ENCODE peak calls at places on chromosome 17, in six cellular contexts. P, B, A, Q, R and V are unnamed samples.

GRCh38 chr17:17214646-17215436 is 8.7 kb upstream of the PLD6 start:
- DNase-seq in P (no peak), B (no peak), A (no peak), Q (no peak), R (no peak), V (no peak)

GRCh38 chr17:79563237-79564013 is 47.4 kb downstream of the RBFOX3 start:
- DNase-seq in P (no peak), B (peak; percentile 17), A (no peak), Q (peak; percentile 32), R (peak; percentile 37), V (no peak)

GRCh38 chr17:29929006-29929543 is 953 bp downstream of the SSH2 start:
- DNase-seq in P (no peak), B (peak; percentile 30), A (no peak), Q (no peak), R (peak; percentile 35), V (no peak)

GRCh38 chr17:2598166-2598565 is 4.7 kb downstream of the PAFAH1B1 start:
- DNase-seq in P (no peak), B (peak; percentile 19), A (peak; percentile 29), Q (no peak), R (no peak), V (no peak)

GRCh38 chr17:8393470-8394231 is 4.0 kb downstream of the RNF222 start:
- DNase-seq in P (no peak), B (no peak), A (no peak), Q (no peak), R (no peak), V (no peak)

GRCh38 chr17:78010759-78011158 is 52.3 kb downstream of the TNRC6C start:
- DNase-seq in P (no peak), B (no peak), A (no peak), Q (no peak), R (no peak), V (no peak)

GRCh38 chr17:49381793-49382192 is 19.7 kb upstream of the ZNF652 start:
- DNase-seq in P (no peak), B (no peak), A (no peak), Q (peak; percentile 5), R (no peak), V (no peak)

GRCh38 chr17:50918071-50918932 is 52.1 kb upstream of the TOB1 start:
- DNase-seq in P (no peak), B (no peak), A (no peak), Q (no peak), R (no peak), V (no peak)

GRCh38 chr17:38898812-38899348 is 26.5 kb upstream of the LASP1NB start:
- DNase-seq in P (peak; percentile 57), B (no peak), A (no peak), Q (no peak), R (no peak), V (no peak)

GRCh38 chr17:28230011-28230410 is 89.0 kb upstream of the TMEM97 start:
- DNase-seq in P (no peak), B (no peak), A (no peak), Q (peak; percentile 39), R (no peak), V (no peak)

GRCh38 chr17:17125136-17126084 is 80.7 kb downstream of the PLD6 start:
- DNase-seq in P (no peak), B (no peak), A (no peak), Q (no peak), R (no peak), V (no peak)

GRCh38 chr17:76272541-76273434 is 7.6 kb downstream of the UBALD2 start:
- DNase-seq in P (no peak), B (no peak), A (no peak), Q (no peak), R (no peak), V (no peak)

GRCh38 chr17:68378202-68379149 is 78.8 kb downstream of the WIPI1 start:
- DNase-seq in P (no peak), B (peak; percentile 42), A (peak; percentile 96), Q (peak; percentile 96), R (peak; percentile 94), V (peak; percentile 72)

GRCh38 chr17:40264458-40265185 is 23.1 kb upstream of the CDC6 start:
- DNase-seq in P (no peak), B (no peak), A (no peak), Q (no peak), R (no peak), V (no peak)

GRCh38 chr17:1590031-1590746 is 27.6 kb upstream of the PITPNA start:
- DNase-seq in P (no peak), B (peak; percentile 95), A (peak; percentile 66), Q (peak; percentile 90), R (peak; percentile 86), V (peak; percentile 86)

GRCh38 chr17:77616243-77616731 is 342.2 kb upstream of the TNRC6C start:
- DNase-seq in P (no peak), B (peak; percentile 40), A (no peak), Q (peak; percentile 23), R (no peak), V (no peak)

GRCh38 chr17:72590382-72590781 is 469.6 kb downstream of the SOX9 start:
- DNase-seq in P (no peak), B (peak; percentile 61), A (no peak), Q (no peak), R (peak; percentile 58), V (no peak)

GRCh38 chr17:10827898-10828552 is 9.9 kb downstream of the PIRT start:
- DNase-seq in P (no peak), B (no peak), A (no peak), Q (no peak), R (no peak), V (no peak)

GRCh38 chr17:17080181-17080631 is 37.9 kb downstream of the MPRIP start:
- DNase-seq in P (no peak), B (no peak), A (no peak), Q (peak; percentile 70), R (no peak), V (no peak)

GRCh38 chr17:37417852-37418251 is 11.2 kb downstream of the TADA2A start:
- DNase-seq in P (no peak), B (no peak), A (no peak), Q (no peak), R (no peak), V (no peak)

GRCh38 chr17:60743812-60744211 is 66.2 kb downstream of the BCAS3 start:
- DNase-seq in P (no peak), B (peak; percentile 13), A (peak; percentile 10), Q (no peak), R (peak; percentile 48), V (peak; percentile 20)

GRCh38 chr17:65143899-65144590 is 6.9 kb downstream of the RGS9 start:
- DNase-seq in P (no peak), B (no peak), A (no peak), Q (peak; percentile 74), R (no peak), V (no peak)

GRCh38 chr17:10612957-10613744 is 44.0 kb downstream of the MYH3 start:
- DNase-seq in P (no peak), B (no peak), A (peak; percentile 65), Q (no peak), R (no peak), V (no peak)

GRCh38 chr17:58575511-58575910 is 61.1 kb upstream of the MTMR4 start:
- DNase-seq in P (no peak), B (peak; percentile 72), A (peak; percentile 18), Q (no peak), R (peak; percentile 66), V (peak; percentile 6)

GRCh38 chr17:59851431-59852375 is 41.0 kb downstream of the TUBD1 start:
- DNase-seq in P (no peak), B (no peak), A (peak; percentile 93), Q (peak; percentile 75), R (peak; percentile 99), V (no peak)

GRCh38 chr17:38982858-38983746 is 15.9 kb upstream of the FBXO47 start:
- DNase-seq in P (no peak), B (peak; percentile 65), A (peak; percentile 40), Q (no peak), R (peak; percentile 59), V (peak; percentile 24)

GRCh38 chr17:59266748-59267147 is 46.4 kb downstream of the GDPD1 start:
- DNase-seq in P (no peak), B (no peak), A (no peak), Q (no peak), R (no peak), V (no peak)

GRCh38 chr17:10613775-10614513 is 43.2 kb downstream of the MYH3 start:
- DNase-seq in P (no peak), B (peak; percentile 27), A (no peak), Q (no peak), R (no peak), V (no peak)

GRCh38 chr17:51527230-51527982 is 267.1 kb downstream of the UTP18 start:
- DNase-seq in P (no peak), B (no peak), A (no peak), Q (no peak), R (no peak), V (no peak)

GRCh38 chr17:41418116-41418860 is 6.1 kb downstream of the KRT37 start:
- DNase-seq in P (no peak), B (no peak), A (no peak), Q (no peak), R (no peak), V (no peak)

GRCh38 chr17:50221500-50222480 is 20.4 kb upstream of the COL1A1 start:
- DNase-seq in P (no peak), B (peak; percentile 84), A (no peak), Q (peak; percentile 92), R (peak; percentile 91), V (no peak)

GRCh38 chr17:27956601-27957445 is 63.7 kb upstream of the LYRM9 start:
- DNase-seq in P (no peak), B (no peak), A (no peak), Q (no peak), R (no peak), V (no peak)

GRCh38 chr17:47819475-47819874 is 2.1 kb downstream of the OSBPL7 start:
- DNase-seq in P (no peak), B (no peak), A (no peak), Q (peak; percentile 13), R (no peak), V (no peak)